ENCODE peak calls at places on chromosomes 11 and 22, in ten cellular contexts. R is cardiac muscle cell, I is cardiac fibroblast, O is glutamatergic neuron, X is AG09309, D is fibroblast of lung, H is GM13977, N is right lobe of liver, A is epithelial cell of esophagus, Y is heart left ventricle. E is an unnamed sample.

GRCh38 chr11:117220999-117221774 is 10.7 kb downstream of the PCSK7 start:
- DNase-seq in R (peak), I (no peak), O (no peak), X (no peak), D (no peak), H (no peak), N (no peak), A (no peak), Y (peak), E (no peak)

GRCh38 chr11:71240865-71241691 is 11.3 kb downstream of the SHANK2 start:
- DNase-seq in R (peak), I (peak), O (no peak), X (peak), D (peak), H (no peak), N (peak), A (peak), Y (no peak), E (peak)

GRCh38 chr11:72953631-72954030 is 139.4 kb downstream of the ATG16L2 start:
- DNase-seq in R (no peak), I (no peak), O (no peak), X (no peak), D (no peak), H (no peak), N (no peak), A (no peak), Y (no peak), E (no peak)

GRCh38 chr11:84981296-84981695 is 645.8 kb downstream of the DLG2 start:
- DNase-seq in R (no peak), I (no peak), O (no peak), X (no peak), D (peak), H (no peak), N (no peak), A (no peak), Y (no peak), E (no peak)

GRCh38 chr11:59259867-59260475 is 47.2 kb upstream of the MPEG1 start:
- DNase-seq in R (no peak), I (no peak), O (no peak), X (no peak), D (no peak), H (no peak), N (no peak), A (no peak), Y (no peak), E (no peak)

GRCh38 chr11:110106713-110107274 is 13.6 kb downstream of the ZC3H12C start:
- DNase-seq in R (no peak), I (no peak), O (no peak), X (no peak), D (no peak), H (no peak), N (no peak), A (no peak), Y (no peak), E (no peak)

GRCh38 chr11:85394288-85394687 is 232.9 kb downstream of the DLG2 start:
- DNase-seq in R (no peak), I (no peak), O (no peak), X (no peak), D (no peak), H (no peak), N (no peak), A (no peak), Y (no peak), E (no peak)

GRCh38 chr11:113991170-113991569 is 16.3 kb downstream of the HTR3A start:
- DNase-seq in R (peak), I (peak), O (no peak), X (no peak), D (peak), H (no peak), N (no peak), A (peak), Y (peak), E (peak)

GRCh38 chr22:30326704-30327362 is at the start of gene TBC1D10A:
- DNase-seq in R (peak), I (peak), O (peak), X (no peak), D (peak), H (peak), N (peak), A (peak), Y (peak), E (peak)

GRCh38 chr11:47396049-47396320 is 12.4 kb upstream of the SLC39A13 start:
- DNase-seq in R (no peak), I (no peak), O (no peak), X (no peak), D (no peak), H (no peak), N (no peak), A (no peak), Y (no peak), E (no peak)

DNA sequence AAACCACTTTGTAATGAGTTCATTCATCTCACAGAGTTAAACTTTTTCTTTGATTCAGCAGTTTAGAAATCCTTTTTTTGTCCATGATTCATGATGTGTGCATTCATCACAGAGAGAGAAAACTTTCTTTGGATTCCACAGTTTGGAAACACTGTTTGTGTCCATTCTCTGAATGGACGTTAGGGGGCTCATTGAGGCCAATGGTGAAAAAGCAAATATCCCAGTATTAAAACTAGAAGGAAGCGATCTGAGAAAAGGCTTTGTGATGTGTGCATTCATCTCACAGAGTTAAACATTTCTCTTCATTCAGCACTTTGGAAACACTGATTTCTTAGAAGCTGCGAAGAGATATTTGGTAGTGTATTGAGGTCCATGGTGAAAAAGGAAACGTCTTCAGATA is 155.6 kb upstream of the TRIM48 start:
- DNase-seq in R (no peak), I (no peak), O (no peak), X (no peak), D (no peak), H (no peak), N (no peak), A (no peak), Y (no peak), E (no peak)
- TF ChIP-seq CTCF in R (no peak), I (peak), O (no peak), X (no peak), D (no peak), H (no peak), N (no peak), A (no peak), Y (no peak), E (no peak)

GRCh38 chr22:35547993-35548761 is 7.5 kb downstream of the RASD2 start:
- DNase-seq in R (no peak), I (no peak), O (no peak), X (no peak), D (no peak), H (no peak), N (no peak), A (no peak), Y (no peak), E (no peak)
- TF ChIP-seq CTCF in R (peak), I (no peak), O (no peak), X (peak), D (peak), H (peak), N (no peak), A (no peak), Y (no peak), E (peak)

GRCh38 chr11:120108785-120109168 is 29.1 kb downstream of the TRIM29 start:
- DNase-seq in R (no peak), I (no peak), O (no peak), X (no peak), D (no peak), H (no peak), N (no peak), A (peak), Y (no peak), E (no peak)

GRCh38 chr11:120105576-120105975 is 32.3 kb downstream of the TRIM29 start:
- DNase-seq in R (no peak), I (no peak), O (no peak), X (no peak), D (no peak), H (no peak), N (no peak), A (no peak), Y (no peak), E (no peak)

GRCh38 chr11:120106354-120106753 is 31.6 kb downstream of the TRIM29 start:
- DNase-seq in R (no peak), I (no peak), O (no peak), X (no peak), D (no peak), H (no peak), N (no peak), A (no peak), Y (no peak), E (no peak)

GRCh38 chr11:120109531-120109930 is 28.4 kb downstream of the TRIM29 start:
- DNase-seq in R (no peak), I (no peak), O (no peak), X (no peak), D (no peak), H (no peak), N (no peak), A (no peak), Y (no peak), E (no peak)

GRCh38 chr11:120108154-120108784 is 29.6 kb downstream of the TRIM29 start:
- DNase-seq in R (peak), I (peak), O (peak), X (no peak), D (peak), H (peak), N (peak), A (peak), Y (peak), E (peak)
- TF ChIP-seq CTCF in R (peak), I (peak), O (peak), X (peak), D (peak), H (peak), N (peak), A (peak), Y (peak), E (peak)

GRCh38 chr22:22810471-22810870 is 77.1 kb upstream of the IGLL5 start:
- DNase-seq in R (no peak), I (no peak), O (no peak), X (no peak), D (no peak), H (no peak), N (no peak), A (no peak), Y (no peak), E (no peak)

GRCh38 chr22:22812031-22812905 is 75.3 kb upstream of the IGLL5 start:
- DNase-seq in R (no peak), I (no peak), O (no peak), X (no peak), D (no peak), H (no peak), N (no peak), A (no peak), Y (no peak), E (no peak)

GRCh38 chr22:22813126-22814075 is 74.2 kb upstream of the IGLL5 start:
- DNase-seq in R (no peak), I (no peak), O (no peak), X (no peak), D (no peak), H (no peak), N (no peak), A (no peak), Y (no peak), E (no peak)

GRCh38 chr22:22811016-22812009 is 76.3 kb upstream of the IGLL5 start:
- DNase-seq in R (no peak), I (no peak), O (no peak), X (no peak), D (no peak), H (no peak), N (no peak), A (no peak), Y (no peak), E (no peak)

GRCh38 chr22:22810018-22810427 is 77.6 kb upstream of the IGLL5 start:
- DNase-seq in R (peak), I (no peak), O (no peak), X (no peak), D (peak), H (peak), N (no peak), A (peak), Y (peak), E (peak)
- TF ChIP-seq CTCF in R (peak), I (no peak), O (no peak), X (no peak), D (peak), H (peak), N (peak), A (peak), Y (peak), E (peak)

DNA sequence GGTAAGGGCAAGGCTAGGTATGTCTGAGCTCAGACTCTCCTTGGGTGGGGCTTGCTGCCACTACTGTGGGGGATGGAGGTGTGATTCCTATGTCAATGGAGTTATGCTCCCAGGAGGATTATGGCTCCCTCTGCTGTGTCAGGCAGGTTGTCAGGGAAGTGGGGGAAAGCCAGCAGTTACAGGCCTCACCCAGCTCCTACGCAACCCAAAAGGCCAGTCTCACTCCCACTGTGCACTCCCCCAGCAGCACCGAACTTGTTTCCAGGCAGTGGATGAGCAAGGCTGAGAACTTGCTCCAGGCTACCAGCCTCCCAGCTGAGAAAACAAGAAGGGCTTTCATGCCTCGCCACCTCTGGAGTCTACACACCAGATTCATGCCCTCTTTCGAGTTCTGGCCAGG is 18.2 kb downstream of the C11orf91 start:
- DNase-seq in R (no peak), I (peak), O (no peak), X (no peak), D (no peak), H (no peak), N (no peak), A (peak), Y (no peak), E (no peak)
- TF ChIP-seq CTCF in R (peak), I (no peak), O (no peak), X (peak), D (peak), H (no peak), N (no peak), A (peak), Y (no peak), E (no peak)

DNA sequence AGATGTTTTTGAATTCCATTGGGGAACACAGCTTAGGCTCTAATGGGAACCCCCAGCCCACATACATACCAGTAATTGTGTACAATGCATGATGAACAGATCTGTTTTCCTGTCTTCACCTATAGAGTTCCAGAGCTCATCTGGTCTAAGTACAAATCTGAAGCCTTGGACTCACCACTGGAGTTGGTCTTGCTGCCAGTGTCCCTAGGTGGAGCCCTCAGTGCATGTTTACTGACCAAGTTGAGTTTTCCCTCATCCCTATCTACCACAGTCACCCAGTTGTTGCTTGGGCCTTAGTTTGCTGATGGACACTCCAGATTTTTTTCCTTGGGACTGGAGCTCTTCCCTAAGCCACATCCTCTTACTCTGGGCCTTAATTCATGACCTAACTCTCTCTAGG is 159.2 kb upstream of the DDI1 start:
- DNase-seq in R (peak), I (peak), O (no peak), X (no peak), D (peak), H (no peak), N (no peak), A (no peak), Y (no peak), E (no peak)
- TF ChIP-seq CTCF in R (no peak), I (no peak), O (no peak), X (peak), D (no peak), H (peak), N (no peak), A (no peak), Y (no peak), E (no peak)

GRCh38 chr11:105458071-105458470 is 151.8 kb upstream of the GRIA4 start:
- DNase-seq in R (no peak), I (no peak), O (no peak), X (no peak), D (no peak), H (no peak), N (no peak), A (no peak), Y (no peak), E (no peak)

DNA sequence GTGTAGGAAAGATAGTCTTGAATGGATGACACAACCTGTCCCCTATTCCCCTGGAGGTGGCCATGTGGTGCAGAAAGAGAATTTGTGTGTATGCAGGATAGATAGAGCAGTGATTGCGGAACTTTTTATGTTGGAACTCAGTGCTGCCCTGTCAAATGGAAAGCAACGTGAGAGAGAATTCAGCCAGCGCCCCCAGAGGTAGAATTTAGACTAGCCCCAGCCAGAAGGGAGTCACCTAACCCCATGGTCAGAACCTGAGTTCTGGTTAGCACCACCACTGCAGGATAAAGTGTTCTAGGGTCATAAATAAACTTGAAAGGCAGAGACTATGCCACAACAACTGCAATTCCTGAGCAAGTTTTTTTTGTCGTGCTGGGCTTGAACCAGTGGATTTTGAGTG is 152.9 kb upstream of the GRIA4 start:
- DNase-seq in R (no peak), I (no peak), O (no peak), X (no peak), D (no peak), H (no peak), N (no peak), A (no peak), Y (no peak), E (no peak)
- TF ChIP-seq CTCF in R (no peak), I (peak), O (no peak), X (no peak), D (no peak), H (peak), N (no peak), A (peak), Y (no peak), E (no peak)

GRCh38 chr22:33648478-33648877 is 271.8 kb downstream of the LARGE1 start:
- DNase-seq in R (no peak), I (no peak), O (no peak), X (no peak), D (no peak), H (no peak), N (no peak), A (no peak), Y (no peak), E (no peak)
- TF ChIP-seq CTCF in R (no peak), I (no peak), O (no peak), X (no peak), D (no peak), H (no peak), N (no peak), A (no peak), Y (no peak), E (no peak)